ENCODE peak calls at places on chromosomes 2 and 18, in nine cellular contexts. S is mesenchymal stem cell, Y is M059J, X is WTC11, B is AG08395, N is heart left ventricle, G is fibroblast of the conjunctiva, C is astrocyte of the cerebellum, F is NCI-H1417. I is an unnamed sample.

GRCh38 chr2:75540994-75541393 is 19.7 kb downstream of the EVA1A start:
- DNase-seq in S (no peak), Y (no peak), X (no peak), B (no peak), N (no peak), G (peak; percentile 49), C (no peak), F (no peak), I (no peak)

GRCh38 chr2:188937228-188938220 is 36.6 kb upstream of the COL3A1 start:
- DNase-seq in S (peak; percentile 86), Y (peak; percentile 10), X (no peak), B (peak; percentile 43), N (no peak), G (peak; percentile 93), C (peak; percentile 12), F (no peak), I (peak; percentile 22)

GRCh38 chr2:171521361-171522056 is 765 bp upstream of the CYBRD1 start:
- DNase-seq in S (no peak), Y (no peak), X (no peak), B (no peak), N (no peak), G (no peak), C (no peak), F (no peak), I (no peak)

GRCh38 chr2:219752731-219753130 is 125.3 kb downstream of the SLC4A3 start:
- DNase-seq in S (peak; percentile 5), Y (no peak), X (no peak), B (no peak), N (no peak), G (no peak), C (no peak), F (peak; percentile 20), I (no peak)

GRCh38 chr2:5077479-5078089 is 614.6 kb upstream of the SOX11 start:
- DNase-seq in S (no peak), Y (no peak), X (no peak), B (no peak), N (no peak), G (no peak), C (no peak), F (peak; percentile 57), I (no peak)

GRCh38 chr18:41113885-41114482 is 841.0 kb upstream of the PIK3C3 start:
- DNase-seq in S (no peak), Y (peak; percentile 23), X (no peak), B (peak; percentile 30), N (no peak), G (no peak), C (peak; percentile 70), F (no peak), I (no peak)

GRCh38 chr2:38648107-38648761 is 17.7 kb upstream of the GALM start:
- DNase-seq in S (no peak), Y (no peak), X (no peak), B (no peak), N (no peak), G (no peak), C (no peak), F (no peak), I (no peak)

GRCh38 chr2:119482481-119483394 is 41.5 kb downstream of the SCTR start:
- DNase-seq in S (no peak), Y (peak; percentile 14), X (no peak), B (no peak), N (peak; percentile 48), G (no peak), C (no peak), F (no peak), I (no peak)

GRCh38 chr2:67649331-67650071 is 252.4 kb downstream of the ETAA1 start:
- DNase-seq in S (peak; percentile 36), Y (peak; percentile 29), X (no peak), B (peak; percentile 48), N (peak; percentile 42), G (peak; percentile 88), C (peak; percentile 41), F (no peak), I (peak; percentile 61)